ENCODE peak calls at places on chromosome 15, in eight cellular contexts. Z is KG1; W is CD8-positive, alpha-beta T cell; I is germinal center; R is activated CD4-positive, alpha-beta T cell treated with anti-CD3 and anti-CD28 coated beads, Interleukin-2, amount 10 ng/mL, durations not matched to agents 7 days and 5 days; K is ACHN; Y is effector CD4-positive, alpha-beta T cell; X is stimulated activated CD8-positive, alpha-beta memory T cell treated with anti-CD3 and anti-CD28 coated beads, Interleukin-4, amount 100 ng/mL, for 1 hour. G is an unnamed sample.

GRCh38 chr15:100794008-100794407 is 85.6 kb upstream of the ALDH1A3 start:
- DNase-seq in Z (no peak), W (no peak), I (no peak), R (no peak), K (no peak), Y (no peak), X (no peak), G (no peak)

GRCh38 chr15:56244811-56245576 is 1.3 kb upstream of the RFX7 start:
- DNase-seq in Z (no peak), W (peak; percentile 1), I (peak; percentile 44), R (peak; percentile 16), K (peak; percentile 7), Y (peak; percentile 3), X (no peak), G (peak; percentile 16)

GRCh38 chr15:72472907-72473669 is 1.0 kb upstream of the ARIH1 start:
- DNase-seq in Z (no peak), W (no peak), I (no peak), R (no peak), K (peak; percentile 44), Y (no peak), X (no peak), G (no peak)

GRCh38 chr15:48090115-48090514 is 30.7 kb upstream of the SLC24A5 start:
- DNase-seq in Z (no peak), W (no peak), I (no peak), R (no peak), K (no peak), Y (no peak), X (no peak), G (no peak)

GRCh38 chr15:65856821-65857455 is 12.4 kb upstream of the RAB11A start:
- DNase-seq in Z (peak; percentile 22), W (peak; percentile 69), I (peak; percentile 61), R (peak; percentile 89), K (peak; percentile 64), Y (peak; percentile 84), X (peak; percentile 68), G (no peak)

GRCh38 chr15:29749365-29750086 is 72.7 kb downstream of the TJP1 start:
- DNase-seq in Z (no peak), W (no peak), I (no peak), R (no peak), K (no peak), Y (no peak), X (no peak), G (no peak)

GRCh38 chr15:97904196-97904572 is 56.3 kb upstream of the ARRDC4 start:
- DNase-seq in Z (no peak), W (no peak), I (peak; percentile 40), R (peak; percentile 32), K (peak; percentile 63), Y (no peak), X (no peak), G (peak; percentile 47)

GRCh38 chr15:71610991-71611720 is 199.2 kb upstream of the NR2E3 start:
- DNase-seq in Z (no peak), W (no peak), I (no peak), R (no peak), K (no peak), Y (no peak), X (no peak), G (no peak)

GRCh38 chr15:67433495-67434099 is 87.3 kb upstream of the C15orf61 start:
- DNase-seq in Z (no peak), W (no peak), I (peak; percentile 55), R (peak; percentile 24), K (peak; percentile 48), Y (no peak), X (no peak), G (peak; percentile 70)

G was measured in HuH-7.5.